ENCODE peak calls at places on chromosome 20, in four cellular contexts. Q is mammary epithelial cell, E is heart right ventricle, J is fibroblast of lung. Z is an unnamed sample. For H3K36me3, the result is how much of the 10 kb centered on the place peaks cover.

GRCh38 chr20:58447733-58448391 is 58.8 kb downstream of the VAPB start:
- DNase-seq in Q (peak), E (no peak), J (peak), Z (peak)

GRCh38 chr20:55348201-55348600 is 657.1 kb downstream of the CBLN4 start:
- DNase-seq in Q (no peak), E (no peak), J (no peak), Z (no peak)

GRCh38 chr20:62023935-62024334 is 41.7 kb downstream of the TAF4 start:
- DNase-seq in Q (no peak), E (no peak), J (no peak), Z (no peak)

GRCh38 chr20:21534453-21534852 is 20.6 kb upstream of the NKX2-2 start:
- DNase-seq in Q (no peak), E (no peak), J (no peak), Z (no peak)

GRCh38 chr20:23086931-23087411 is 847 bp upstream of the CD93 start:
- DNase-seq in Q (no peak), E (peak), J (no peak), Z (no peak)

GRCh38 chr20:50625986-50626677 is 65.2 kb downstream of the RIPOR3 start:
- DNase-seq in Q (no peak), E (peak), J (peak), Z (peak)

GRCh38 chr20:48092596-48093280 is 307.5 kb upstream of the SULF2 start:
- DNase-seq in Q (no peak), E (no peak), J (no peak), Z (no peak)

GRCh38 chr20:3563548-3564177 is 92.8 kb downstream of the ATRN start:
- DNase-seq in Q (peak), E (no peak), J (peak), Z (peak)

GRCh38 chr20:50870572-50871161 is 60.6 kb downstream of the ADNP start:
- DNase-seq in Q (no peak), E (no peak), J (peak), Z (peak)

GRCh38 chr20:33944914-33945313 is 48.8 kb upstream of the RALY start:
- DNase-seq in Q (no peak), E (no peak), J (no peak), Z (no peak)

GRCh38 chr20:4813076-4813838 is 91.5 kb downstream of the PRND start:
- DNase-seq in Q (no peak), E (peak), J (no peak), Z (no peak)

GRCh38 chr20:39429716-39430115 is 467.6 kb downstream of the DHX35 start:
- DNase-seq in Q (no peak), E (peak), J (no peak), Z (no peak)

GRCh38 chr20:2809690-2810089 is 5.1 kb upstream of the C20orf141 start:
- DNase-seq in Q (no peak), E (no peak), J (no peak), Z (no peak)

GRCh38 chr20:44541957-44542356 is 20.1 kb upstream of the SERINC3 start:
- DNase-seq in Q (no peak), E (no peak), J (no peak), Z (no peak)

GRCh38 chr20:46010491-46011405 is 2.0 kb downstream of the MMP9 start:
- DNase-seq in Q (no peak), E (no peak), J (no peak), Z (no peak)

GRCh38 chr20:44683263-44684046 is 31.7 kb upstream of the CCN5 start:
- DNase-seq in Q (peak), E (no peak), J (no peak), Z (peak)

GRCh38 chr20:37389844-37390275 is 43.9 kb downstream of the SRC start:
- DNase-seq in Q (no peak), E (no peak), J (no peak), Z (peak)

GRCh38 chr20:51687071-51687470 is 81.1 kb downstream of the ATP9A start:
- DNase-seq in Q (peak), E (no peak), J (peak), Z (no peak)

GRCh38 chr20:16385462-16385861 is 187.8 kb downstream of the KIF16B start:
- DNase-seq in Q (no peak), E (no peak), J (no peak), Z (no peak)

GRCh38 chr20:13638162-13638495 is 603 bp downstream of the TASP1 start:
- DNase-seq in Q (peak), E (no peak), J (no peak), Z (no peak)

GRCh38 chr20:38631155-38632022 is 29.8 kb downstream of the ARHGAP40 start:
- DNase-seq in Q (peak), E (no peak), J (no peak), Z (no peak)

GRCh38 chr20:47352332-47353223 is 3.9 kb downstream of the ZMYND8 start:
- DNase-seq in Q (peak), E (peak), J (no peak), Z (no peak)

GRCh38 chr20:2835331-2835796 is 5.1 kb downstream of the PCED1A start:
- DNase-seq in Q (no peak), E (no peak), J (no peak), Z (no peak)

GRCh38 chr20:49729780-49730179 is 16.1 kb upstream of the B4GALT5 start:
- DNase-seq in Q (no peak), E (no peak), J (no peak), Z (no peak)

GRCh38 chr20:59598625-59599310 is 5.6 kb upstream of the PHACTR3 start:
- DNase-seq in Q (peak), E (no peak), J (no peak), Z (peak)

GRCh38 chr20:21511850-21512633 is 1.8 kb downstream of the NKX2-2 start:
- DNase-seq in Q (no peak), E (no peak), J (no peak), Z (no peak)

GRCh38 chr20:59023616-59024015 is 4.4 kb downstream of the TUBB1 start:
- DNase-seq in Q (no peak), E (no peak), J (no peak), Z (no peak)

DNA sequence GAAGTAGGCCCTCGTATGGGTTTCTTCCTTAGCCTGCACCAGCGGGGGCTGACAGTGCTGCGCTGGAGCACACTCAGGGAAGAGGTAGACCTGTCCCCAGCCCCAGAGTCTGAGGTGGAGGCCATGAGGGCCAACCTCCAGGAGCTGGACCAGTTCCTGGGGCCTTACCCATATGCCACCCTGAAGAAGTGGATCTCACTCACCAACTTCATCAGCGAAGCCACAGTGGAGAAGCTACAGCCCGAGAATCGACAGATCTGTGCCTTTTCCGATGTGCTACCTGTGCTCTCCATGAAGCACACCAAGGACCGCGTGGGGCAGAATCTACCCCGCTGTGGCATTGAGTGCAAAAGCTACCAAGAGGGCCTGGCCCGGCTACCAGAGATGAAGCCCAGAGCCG is 3.8 kb downstream of the AAR2 start:
- DNase-seq in Q (no peak), E (no peak), J (no peak), Z (no peak)
- H3K36me3 ChIP-seq in Q (under half), E (under half), J (under half), Z (under half)

DNA sequence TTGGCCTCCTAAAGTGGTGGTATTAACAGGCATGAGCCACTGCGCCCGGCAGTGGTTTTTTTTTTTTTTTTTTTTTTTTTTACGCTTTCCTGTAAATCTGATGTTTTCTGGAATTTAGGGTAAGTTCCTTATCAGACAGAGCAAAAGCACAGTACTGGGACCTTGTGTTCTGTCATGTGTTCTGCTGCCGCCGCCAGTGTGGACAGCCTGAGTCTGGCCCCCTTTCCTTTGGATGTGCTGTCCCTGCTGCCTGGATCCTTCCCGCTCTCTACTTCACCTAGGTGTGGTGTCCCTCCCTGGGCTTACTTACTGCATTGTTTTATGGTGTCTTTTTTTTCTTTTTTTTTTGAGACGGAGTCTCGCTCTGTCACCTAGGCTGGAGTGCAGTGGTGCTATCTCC is 11.7 kb downstream of the DNMT3B start:
- DNase-seq in Q (no peak), E (no peak), J (no peak), Z (no peak)
- H3K36me3 ChIP-seq in Q (under half), E (under half), J (under half), Z (under half)

DNA sequence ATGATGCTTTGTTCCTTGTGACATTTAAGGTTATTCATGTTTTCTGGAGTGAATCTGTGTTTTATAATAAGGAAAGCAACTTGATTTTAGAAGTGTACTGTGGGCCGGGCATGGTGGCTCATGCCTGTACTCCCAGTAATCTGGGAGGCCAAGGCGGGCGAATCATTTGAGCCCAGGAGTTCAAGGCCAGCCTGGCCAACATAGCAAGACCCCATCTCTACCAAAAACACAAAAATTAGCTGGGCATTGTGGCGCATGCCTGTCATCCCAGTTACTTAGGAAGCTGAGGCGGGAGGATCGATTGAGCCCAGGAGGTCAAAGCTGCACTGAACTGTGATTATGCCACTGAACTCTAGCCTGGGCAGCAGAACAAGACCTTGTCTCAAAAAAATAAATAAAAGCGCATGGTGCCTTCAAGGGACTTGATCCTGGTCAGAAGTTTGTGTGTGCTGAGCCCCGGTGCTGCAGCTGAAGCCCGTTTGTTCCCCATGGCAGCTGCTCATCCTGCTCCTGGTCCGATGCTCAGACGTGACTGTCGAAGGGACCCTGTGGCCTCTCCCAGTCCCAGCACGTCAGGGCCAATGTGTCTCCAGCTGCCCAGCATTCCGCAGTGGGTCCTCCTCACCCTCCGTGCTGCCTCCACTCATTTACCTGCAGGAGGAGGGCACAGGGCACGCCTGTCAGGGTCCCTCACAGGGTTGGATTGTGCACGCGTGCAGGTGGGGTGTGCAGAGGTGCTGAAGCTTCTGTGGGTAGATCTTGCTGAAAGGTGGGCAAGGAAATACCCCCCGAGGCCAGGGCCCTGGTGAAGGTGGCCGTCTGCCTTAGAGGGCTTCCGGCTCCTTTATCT is 18.3 kb downstream of the ENTPD6 start:
- DNase-seq in Q (no peak), E (no peak), J (no peak), Z (no peak)
- H3K36me3 ChIP-seq in Q (under half), E (half or more), J (under half), Z (under half)

DNA sequence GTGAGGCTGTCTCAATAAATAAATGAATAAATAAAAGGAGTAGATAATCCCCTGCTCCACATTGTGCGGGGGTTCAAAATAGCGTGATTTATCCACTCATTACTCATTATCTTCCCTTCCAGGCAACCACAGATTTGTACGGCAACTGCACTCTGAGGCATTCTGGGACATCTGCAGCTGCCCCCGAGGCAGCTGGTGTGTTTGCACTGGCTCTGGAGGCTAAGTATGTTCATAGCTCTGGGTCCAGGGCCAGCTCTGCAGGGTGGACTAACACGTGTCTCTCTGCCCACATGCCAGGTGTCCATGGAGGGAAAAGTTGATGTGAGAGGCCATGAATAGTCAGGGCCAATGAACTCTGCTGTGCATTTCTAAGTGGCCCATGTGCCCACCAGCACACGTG is 75.0 kb downstream of the BFSP1 start:
- DNase-seq in Q (no peak), E (no peak), J (no peak), Z (peak)
- H3K36me3 ChIP-seq in Q (under half), E (under half), J (under half), Z (under half)

GRCh38 chr20:63931735-63932134 is 24.5 kb downstream of the UCKL1 start:
- DNase-seq in Q (no peak), E (no peak), J (no peak), Z (no peak)
- H3K36me3 ChIP-seq in Q (under half), E (half or more), J (under half), Z (half or more)

DNA sequence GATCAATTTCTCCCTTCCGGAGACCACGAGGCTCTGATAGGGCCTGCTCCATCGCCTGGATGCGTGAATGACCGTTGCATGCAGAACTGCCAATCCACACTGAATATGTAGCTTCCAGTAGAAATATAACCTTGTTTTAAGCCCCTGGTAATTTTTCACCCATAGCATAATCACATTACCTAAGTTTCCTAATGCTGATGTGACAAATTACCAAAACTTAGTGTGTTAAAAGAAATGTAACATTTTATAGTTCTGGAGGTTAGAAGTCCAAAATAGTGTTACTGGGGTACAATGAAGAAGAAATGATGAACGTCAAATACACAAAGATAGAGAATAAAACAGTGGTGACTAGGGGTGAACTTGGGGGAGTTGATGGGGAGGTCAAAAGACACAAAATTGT is 22.0 kb upstream of the SIRPD start:
- DNase-seq in Q (no peak), E (no peak), J (no peak), Z (no peak)
- H3K36me3 ChIP-seq in Q (under half), E (under half), J (under half), Z (under half)

GRCh38 chr20:63455568-63455859 is 16.9 kb downstream of the KCNQ2 start:
- DNase-seq in Q (no peak), E (no peak), J (no peak), Z (no peak)

GRCh38 chr20:63457737-63458136 is 14.7 kb downstream of the KCNQ2 start:
- DNase-seq in Q (peak), E (peak), J (peak), Z (peak)

GRCh38 chr20:63454729-63455567 is 17.5 kb downstream of the KCNQ2 start:
- DNase-seq in Q (no peak), E (no peak), J (no peak), Z (no peak)

GRCh38 chr20:63458170-63459069 is 14.0 kb downstream of the KCNQ2 start:
- DNase-seq in Q (no peak), E (no peak), J (no peak), Z (no peak)

DNA sequence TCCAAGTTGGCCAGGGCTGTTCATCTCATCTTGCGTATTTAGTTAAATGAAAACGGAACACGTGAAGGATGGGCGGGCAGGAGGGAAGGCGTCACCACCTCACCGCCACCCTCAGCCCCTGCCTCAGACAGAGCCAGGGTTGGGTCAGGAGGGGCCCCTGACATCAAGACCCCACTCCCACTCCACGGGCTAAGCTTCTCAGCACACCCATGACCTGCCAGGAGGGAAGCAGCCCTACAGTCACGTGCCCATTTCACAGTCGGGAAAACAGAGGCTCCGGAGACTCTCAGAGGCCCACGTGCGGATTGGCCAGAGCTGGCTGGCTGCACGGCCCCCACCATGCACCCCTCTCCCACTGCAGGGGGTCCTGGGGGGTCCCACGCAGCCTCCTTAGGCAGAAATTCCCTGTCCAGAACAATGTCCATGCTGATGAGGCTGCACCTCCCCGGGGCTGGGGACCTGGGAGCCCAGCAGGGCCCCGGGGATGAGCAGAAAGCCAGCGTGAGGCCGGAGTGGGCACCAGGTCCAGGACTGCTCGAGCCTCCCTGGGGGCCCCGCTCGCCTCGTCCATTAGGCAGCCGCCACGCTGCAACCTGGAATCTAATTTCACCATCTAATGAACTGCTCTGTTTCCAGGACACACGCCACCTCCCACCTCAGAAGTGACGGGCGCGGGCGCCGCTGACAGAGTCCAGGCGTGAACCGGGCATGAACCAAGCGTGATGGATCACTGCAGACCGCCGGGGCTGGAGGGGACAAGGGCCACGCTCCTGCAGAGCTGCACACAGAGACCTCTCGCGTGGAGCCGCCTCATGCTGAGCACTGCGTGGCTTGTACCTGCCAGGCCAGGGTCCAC is 15.8 kb downstream of the KCNQ2 start:
- DNase-seq in Q (no peak), E (peak), J (no peak), Z (no peak)
- H3K36me3 ChIP-seq in Q (under half), E (under half), J (under half), Z (under half)

DNA sequence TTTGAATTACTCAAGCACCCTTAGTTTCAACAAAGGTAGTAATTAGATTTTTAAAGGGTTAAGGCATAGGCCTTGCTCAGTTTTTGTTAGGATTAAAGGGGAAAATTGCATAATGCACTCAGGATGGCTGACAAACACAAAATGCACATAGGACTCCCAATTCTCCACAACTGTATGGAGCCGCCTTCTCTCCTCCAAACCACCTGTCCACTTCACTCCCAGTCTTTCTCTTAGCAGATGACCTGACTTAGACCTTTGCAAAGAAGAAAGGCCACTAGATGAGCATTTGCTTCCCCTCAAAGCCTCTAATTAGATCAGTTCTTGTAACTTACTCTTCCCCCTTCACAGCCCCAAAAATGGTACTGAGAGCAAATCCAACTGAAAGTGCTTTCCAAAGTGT is 20.1 kb downstream of the NSFL1C start:
- DNase-seq in Q (no peak), E (no peak), J (no peak), Z (peak)
- H3K36me3 ChIP-seq in Q (half or more), E (half or more), J (under half), Z (half or more)

GRCh38 chr20:53263554-53264438 is 291.6 kb downstream of the TSHZ2 start:
- DNase-seq in Q (no peak), E (no peak), J (no peak), Z (no peak)

GRCh38 chr20:53260591-53260990 is 288.4 kb downstream of the TSHZ2 start:
- DNase-seq in Q (no peak), E (no peak), J (no peak), Z (no peak)

GRCh38 chr20:53258741-53259140 is 286.6 kb downstream of the TSHZ2 start:
- DNase-seq in Q (no peak), E (no peak), J (no peak), Z (no peak)

GRCh38 chr20:53262294-53262840 is 290.2 kb downstream of the TSHZ2 start:
- DNase-seq in Q (peak), E (no peak), J (no peak), Z (no peak)

DNA sequence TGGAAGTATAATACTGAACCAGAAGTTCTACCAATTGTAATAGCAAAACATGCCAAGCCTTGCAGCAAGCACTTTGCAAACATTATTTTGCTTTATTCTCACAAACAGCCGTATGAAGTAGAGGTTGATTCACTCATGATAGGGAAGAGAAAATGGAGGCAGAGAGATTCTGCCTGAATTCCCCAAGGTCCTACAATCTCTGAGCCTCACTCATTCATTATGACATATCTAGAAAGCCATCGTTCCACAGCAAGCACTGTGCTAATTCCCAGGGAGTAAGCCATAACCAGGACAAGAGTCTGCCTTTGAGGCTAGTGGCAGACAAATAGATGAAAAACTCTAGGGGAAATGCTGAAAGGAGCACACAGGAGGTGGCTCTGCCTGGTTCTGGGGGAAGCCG is 288.0 kb downstream of the TSHZ2 start:
- DNase-seq in Q (no peak), E (no peak), J (no peak), Z (no peak)
- H3K36me3 ChIP-seq in Q (under half), E (under half), J (under half), Z (under half)